ENCODE peak calls at places on chromosomes 6 and 20, in six cellular contexts. A is GM12864, W is fibroblast of lung, E is foreskin keratinocyte, J is AG04450, B is heart right ventricle. R is an unnamed sample.

GRCh38 chr6:158061709-158062461 is 80.2 kb downstream of the SYNJ2 start:
- DNase-seq in A (no peak), W (peak; percentile 90), E (no peak), J (no peak), B (no peak), R (no peak)

GRCh38 chr6:162099685-162100084 is 627.9 kb downstream of the PRKN start:
- DNase-seq in A (no peak), W (peak; percentile 98), E (peak; percentile 46), J (peak; percentile 24), B (no peak), R (no peak)

GRCh38 chr20:4817230-4817671 is 95.5 kb downstream of the PRND start:
- DNase-seq in A (no peak), W (no peak), E (peak; percentile 12), J (no peak), B (no peak), R (no peak)

GRCh38 chr6:125918681-125919566 is 37.6 kb upstream of the HINT3 start:
- DNase-seq in A (peak; percentile 82), W (peak; percentile 81), E (peak; percentile 80), J (peak; percentile 46), B (peak; percentile 30), R (no peak)

GRCh38 chr6:110338820-110339470 is 19.2 kb downstream of the METTL24 start:
- DNase-seq in A (no peak), W (no peak), E (no peak), J (no peak), B (no peak), R (no peak)

GRCh38 chr6:68635706-68636513 is 828 bp downstream of the ADGRB3 start:
- DNase-seq in A (no peak), W (no peak), E (no peak), J (no peak), B (no peak), R (peak; percentile 43)

GRCh38 chr20:63216849-63217471 is 1.0 kb upstream of the YTHDF1 start:
- DNase-seq in A (no peak), W (no peak), E (no peak), J (no peak), B (no peak), R (no peak)

GRCh38 chr6:89955364-89955763 is 61.1 kb downstream of the GJA10 start:
- DNase-seq in A (no peak), W (no peak), E (no peak), J (no peak), B (no peak), R (no peak)

GRCh38 chr20:39825950-39826349 is 863.1 kb downstream of the MAFB start:
- DNase-seq in A (peak; percentile 43), W (peak; percentile 80), E (peak; percentile 58), J (no peak), B (no peak), R (no peak)

GRCh38 chr20:46011631-46012482 is 3.1 kb downstream of the MMP9 start:
- DNase-seq in A (no peak), W (peak; percentile 28), E (no peak), J (no peak), B (peak; percentile 40), R (no peak)

GRCh38 chr20:32702706-32703425 is 29.1 kb upstream of the C20orf203 start:
- DNase-seq in A (no peak), W (no peak), E (no peak), J (no peak), B (no peak), R (no peak)

GRCh38 chr20:23937303-23938117 is 51.1 kb downstream of the GGTLC1 start:
- DNase-seq in A (peak; percentile 10), W (peak; percentile 7), E (peak; percentile 6), J (no peak), B (peak; percentile 45), R (peak; percentile 83)

GRCh38 chr6:143236151-143236788 is 175.6 kb downstream of the AIG1 start:
- DNase-seq in A (no peak), W (peak; percentile 21), E (no peak), J (no peak), B (no peak), R (no peak)
- TF ChIP-seq CTCF in A (no peak), W (no peak), E (no peak), J (no peak), B (no peak), R (no peak)

GRCh38 chr6:118083711-118084110 is 176.6 kb downstream of the SLC35F1 start:
- DNase-seq in A (no peak), W (no peak), E (no peak), J (no peak), B (no peak), R (no peak)

GRCh38 chr6:118086189-118086588 is 179.1 kb downstream of the SLC35F1 start:
- DNase-seq in A (no peak), W (no peak), E (no peak), J (no peak), B (no peak), R (no peak)

GRCh38 chr6:118085665-118086064 is 178.6 kb downstream of the SLC35F1 start:
- DNase-seq in A (no peak), W (no peak), E (no peak), J (no peak), B (no peak), R (no peak)

DNA sequence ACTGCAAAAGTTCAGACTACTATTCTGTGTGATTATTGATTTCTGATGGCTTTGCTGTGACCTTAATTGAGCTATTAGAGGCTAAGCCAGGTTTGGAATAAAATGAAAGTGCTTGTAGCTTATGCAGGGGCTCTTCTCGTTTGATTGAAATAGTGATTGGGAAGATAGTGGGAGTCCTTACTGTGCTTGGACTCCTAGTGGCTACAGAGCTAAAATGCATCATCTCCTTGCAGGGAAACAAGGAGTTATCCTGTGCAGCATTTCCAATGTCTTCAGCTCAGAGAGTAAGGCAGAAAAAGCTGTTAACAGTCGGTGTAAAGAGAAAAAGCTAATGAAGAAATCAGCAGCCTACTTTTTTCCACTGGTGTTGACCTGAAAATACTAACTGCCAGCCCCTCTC is 173.5 kb downstream of the SLC35F1 start:
- DNase-seq in A (no peak), W (no peak), E (no peak), J (no peak), B (no peak), R (no peak)
- TF ChIP-seq CTCF in A (peak; percentile 28), W (no peak), E (no peak), J (peak; percentile 27), B (no peak), R (no peak)

GRCh38 chr6:40804905-40805304 is 217.7 kb upstream of the LRFN2 start:
- DNase-seq in A (no peak), W (no peak), E (no peak), J (no peak), B (no peak), R (no peak)
- TF ChIP-seq CTCF in A (no peak), W (no peak), E (peak; percentile 52), J (peak; percentile 11), B (peak; percentile 35), R (no peak)

GRCh38 chr20:11329271-11329670 is 588.4 kb upstream of the BTBD3 start:
- DNase-seq in A (no peak), W (no peak), E (no peak), J (no peak), B (no peak), R (no peak)
- TF ChIP-seq CTCF in A (no peak), W (no peak), E (no peak), J (no peak), B (no peak), R (no peak)

DNA sequence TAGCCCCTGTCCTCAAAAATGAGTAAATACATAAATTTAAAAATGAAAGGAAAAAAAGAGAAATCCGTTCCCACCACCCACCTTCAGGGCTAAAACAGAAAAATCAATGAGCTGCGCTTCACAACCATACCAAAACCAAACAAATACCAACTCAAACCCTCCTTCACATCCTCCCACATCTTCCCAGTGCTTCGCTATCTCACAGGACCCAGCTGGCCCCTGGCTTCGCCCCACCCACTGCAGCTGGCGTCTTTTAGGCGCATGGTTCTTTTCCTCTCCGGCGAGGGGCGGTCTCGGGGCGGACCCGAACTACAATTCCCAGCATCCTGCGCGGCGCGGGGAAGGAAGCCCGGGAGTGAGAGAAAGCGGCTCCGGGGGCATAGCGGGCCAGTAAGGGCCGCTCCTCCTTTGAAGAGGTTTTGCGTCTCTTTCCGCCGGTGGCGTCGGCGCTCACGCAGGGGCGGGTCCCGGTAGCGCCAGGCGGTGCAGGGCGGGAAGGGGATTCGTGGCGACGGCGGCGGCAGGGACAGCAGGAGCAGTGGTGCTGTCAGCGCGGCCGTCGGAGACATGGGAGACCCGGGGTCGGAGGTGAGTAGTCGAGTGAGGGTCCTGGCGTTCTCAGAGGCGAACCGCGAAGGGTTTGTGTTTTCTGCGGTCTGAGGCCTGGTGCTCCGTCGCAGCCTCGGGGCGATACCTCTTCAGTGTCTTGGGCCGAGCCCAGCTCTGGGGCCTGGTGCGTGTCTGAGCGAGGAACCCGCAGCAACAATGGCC is at the start of gene ZNF451:
- DNase-seq in A (peak; percentile 87), W (peak; percentile 96), E (peak; percentile 92), J (peak; percentile 91), B (peak; percentile 99), R (peak; percentile 89)
- TF ChIP-seq CTCF in A (no peak), W (no peak), E (no peak), J (no peak), B (peak; percentile 18), R (no peak)

R was measured in mesothelial cell of epicardium.